ENCODE peak calls at places on chromosome 22, in six cellular contexts. K is GM13976, T is nephron progenitor cell, A is fibroblast of lung, P is AG09319, V is fibroblast of villous mesenchyme. C is an unnamed sample.

GRCh38 chr22:46935506-46936377 is 173.3 kb downstream of the TBC1D22A start:
- DNase-seq in K (no peak), T (no peak), A (no peak), P (no peak), V (peak), C (no peak)

GRCh38 chr22:27128461-27129080 is 471.2 kb downstream of the MIAT start:
- DNase-seq in K (no peak), T (no peak), A (no peak), P (no peak), V (no peak), C (no peak)

GRCh38 chr22:32842486-32842885 is 41.0 kb downstream of the TIMP3 start:
- DNase-seq in K (no peak), T (no peak), A (no peak), P (peak), V (no peak), C (no peak)

GRCh38 chr22:30609260-30610185 is 2.5 kb downstream of the TCN2 start:
- DNase-seq in K (peak), T (no peak), A (peak), P (peak), V (peak), C (peak)

GRCh38 chr22:22348127-22348814 is 103.7 kb downstream of the VPREB1 start:
- DNase-seq in K (no peak), T (no peak), A (no peak), P (no peak), V (no peak), C (no peak)

GRCh38 chr22:47207387-47207786 is 444.9 kb downstream of the TBC1D22A start:
- DNase-seq in K (no peak), T (no peak), A (no peak), P (no peak), V (no peak), C (peak)

GRCh38 chr22:47166446-47167016 is 404.1 kb downstream of the TBC1D22A start:
- DNase-seq in K (no peak), T (no peak), A (no peak), P (no peak), V (no peak), C (peak)

GRCh38 chr22:24137595-24137994 is 43.7 kb upstream of the SUSD2 start:
- DNase-seq in K (no peak), T (no peak), A (peak), P (peak), V (peak), C (peak)

GRCh38 chr22:21030621-21031544 is 1.5 kb downstream of the SLC7A4 start:
- DNase-seq in K (no peak), T (no peak), A (no peak), P (no peak), V (no peak), C (no peak)

GRCh38 chr22:43094085-43094484 is 4.9 kb upstream of the TTLL1 start:
- DNase-seq in K (no peak), T (no peak), A (no peak), P (no peak), V (no peak), C (no peak)

GRCh38 chr22:25987948-25988347 is 181.3 kb upstream of the SEZ6L start:
- DNase-seq in K (no peak), T (no peak), A (no peak), P (no peak), V (no peak), C (no peak)

GRCh38 chr22:30906411-30906810 is 62.2 kb downstream of the MORC2 start:
- DNase-seq in K (no peak), T (no peak), A (no peak), P (no peak), V (no peak), C (peak)

DNA sequence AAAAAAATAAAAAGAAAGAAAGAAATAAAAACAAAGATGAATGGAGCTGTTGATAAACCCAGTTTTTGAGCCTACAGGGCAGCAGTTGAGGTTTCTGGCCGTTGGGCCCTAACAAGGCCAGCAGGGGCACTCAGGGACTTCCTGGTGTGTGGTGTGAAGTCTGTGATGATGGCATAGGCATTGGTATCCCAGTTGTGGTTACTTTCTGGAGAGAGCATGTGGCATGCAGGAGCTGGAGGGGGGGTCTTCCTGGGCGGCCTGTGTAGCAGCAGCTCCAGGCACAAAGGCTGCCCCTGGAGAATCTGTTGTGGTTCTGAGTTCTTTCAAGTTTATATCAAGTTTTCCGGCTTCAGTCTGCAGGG is 2.0 kb upstream of the TXNRD2 start:
- DNase-seq in K (no peak), T (no peak), A (peak), P (no peak), V (peak), C (peak)
- TF ChIP-seq CTCF in K (no peak), T (no peak), A (no peak), P (no peak), V (peak), C (no peak)

GRCh38 chr22:40855104-40855959 is 1.1 kb downstream of the ST13 start:
- DNase-seq in K (no peak), T (no peak), A (peak), P (no peak), V (peak), C (no peak)

GRCh38 chr22:40856513-40857308 is at the start of the genes ST13 and XPNPEP3:
- DNase-seq in K (peak), T (peak), A (peak), P (peak), V (peak), C (peak)

GRCh38 chr22:40857309-40857851 is 432 bp downstream of the XPNPEP3 start:
- DNase-seq in K (no peak), T (no peak), A (peak), P (no peak), V (peak), C (no peak)

GRCh38 chr22:40853961-40854360 is 2.5 kb downstream of the ST13 start:
- DNase-seq in K (no peak), T (no peak), A (peak), P (no peak), V (peak), C (no peak)

GRCh38 chr22:40855960-40856512 is 403 bp downstream of the ST13 start:
- DNase-seq in K (peak), T (peak), A (peak), P (no peak), V (peak), C (peak)
- TF ChIP-seq CTCF in K (no peak), T (no peak), A (no peak), P (no peak), V (no peak), C (no peak)

GRCh38 chr22:45868586-45869443 is 108.1 kb downstream of the WNT7B start:
- DNase-seq in K (no peak), T (no peak), A (no peak), P (no peak), V (no peak), C (peak)

GRCh38 chr22:45866398-45867117 is 110.4 kb downstream of the WNT7B start:
- DNase-seq in K (peak), T (peak), A (no peak), P (no peak), V (no peak), C (no peak)

GRCh38 chr22:45867906-45868555 is 108.9 kb downstream of the WNT7B start:
- DNase-seq in K (no peak), T (no peak), A (no peak), P (no peak), V (no peak), C (no peak)

GRCh38 chr22:45865561-45866397 is 111.2 kb downstream of the WNT7B start:
- DNase-seq in K (no peak), T (no peak), A (no peak), P (no peak), V (no peak), C (peak)

DNA sequence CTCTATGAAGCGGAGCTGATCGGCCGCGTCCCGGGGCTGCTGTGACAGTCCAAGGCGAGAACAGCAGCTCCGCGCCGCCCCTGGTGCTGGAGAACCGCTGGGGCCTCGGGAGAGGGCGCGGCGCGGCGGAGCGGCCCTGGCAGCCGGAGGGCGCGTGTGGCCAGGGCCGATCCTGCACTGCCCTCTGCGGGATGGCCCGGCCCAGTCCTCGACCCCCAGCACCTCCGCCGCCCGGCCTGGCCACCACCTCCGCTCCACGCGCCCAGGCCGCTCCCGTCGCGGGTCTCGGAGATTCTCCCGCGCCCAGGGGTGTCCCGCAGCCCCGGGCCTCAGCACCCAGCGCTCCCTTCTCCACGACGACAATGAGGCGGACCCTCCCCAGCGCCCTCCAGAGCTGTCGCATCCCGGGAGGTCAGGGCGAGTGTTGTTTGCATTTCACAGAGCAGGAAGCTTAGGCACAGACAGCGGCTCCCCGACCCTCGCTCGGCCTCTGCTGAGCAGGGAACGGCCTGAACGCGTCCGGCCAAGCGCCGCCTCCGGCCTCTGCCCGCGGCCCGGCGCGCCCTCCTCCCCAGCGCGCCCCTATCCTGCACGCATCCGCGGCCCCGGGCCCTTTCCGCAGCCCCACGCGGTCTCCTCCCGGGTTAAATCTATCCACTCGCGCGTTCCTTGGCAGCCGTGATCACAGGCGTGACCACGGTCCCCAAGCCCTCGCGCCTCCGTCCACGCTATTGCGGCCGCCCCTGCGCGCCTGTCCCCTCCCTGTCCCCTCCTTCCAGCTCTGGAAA is 109.7 kb downstream of the WNT7B start:
- DNase-seq in K (peak), T (peak), A (peak), P (no peak), V (peak), C (peak)
- TF ChIP-seq CTCF in K (peak), T (no peak), A (peak), P (peak), V (peak), C (peak)

DNA sequence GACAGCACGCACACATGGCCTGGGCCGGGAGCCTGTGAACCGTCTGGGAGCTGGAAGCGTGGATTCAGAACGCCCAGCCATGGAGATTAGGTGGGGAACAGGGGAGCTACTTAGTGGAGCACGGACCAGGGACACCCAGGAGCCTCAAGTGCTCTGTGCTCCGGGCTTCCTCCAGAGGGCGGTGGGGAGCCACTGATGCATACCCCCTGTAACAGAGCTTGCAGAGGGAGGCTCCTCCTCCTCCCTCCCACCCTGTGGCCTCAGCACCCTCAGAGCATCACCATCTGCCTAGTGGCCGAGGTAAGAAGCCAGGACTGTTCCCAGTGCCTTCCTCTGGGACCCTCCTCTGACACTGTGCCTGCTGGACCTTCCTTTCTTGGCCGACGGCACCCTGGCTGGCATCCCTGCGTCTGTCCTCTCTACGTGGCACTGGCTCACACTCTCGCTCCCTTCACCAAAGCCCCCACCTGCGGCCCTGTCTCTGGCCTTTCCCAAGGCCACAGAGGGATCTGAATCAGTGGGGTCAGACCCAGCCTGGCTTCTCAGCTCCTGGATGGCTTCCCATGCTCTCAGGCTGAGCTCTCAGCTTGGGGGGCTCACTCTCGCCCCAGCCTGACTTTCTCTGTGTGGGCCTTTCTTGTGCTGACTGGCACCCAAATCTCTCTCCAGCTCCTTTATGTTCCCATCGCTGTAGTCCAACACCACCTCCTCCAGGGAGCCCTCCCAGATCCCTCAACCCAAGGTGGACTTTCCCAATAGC is 780.9 kb downstream of the BRD1 start:
- DNase-seq in K (peak), T (peak), A (no peak), P (no peak), V (no peak), C (no peak)
- TF ChIP-seq CTCF in K (no peak), T (peak), A (no peak), P (no peak), V (no peak), C (no peak)

C was measured in sigmoid colon.